ENCODE peak calls at places on chromosome 4, in seven cellular contexts. E is fibroblast of the aortic adventitia; J is psoas muscle; Y is CD8-positive, alpha-beta memory T cell; R is cardiac fibroblast; L is BJ; I is brain microvascular endothelial cell. H is an unnamed sample.

GRCh38 chr4:958836-959337 is 14.5 kb downstream of the DGKQ start:
- DNase-seq in E (no peak), J (no peak), Y (no peak), R (no peak), L (no peak), I (no peak), H (no peak)

GRCh38 chr4:101806914-101807313 is 16.4 kb downstream of the BANK1 start:
- DNase-seq in E (peak; percentile 33), J (no peak), Y (no peak), R (peak; percentile 38), L (no peak), I (peak; percentile 34), H (no peak)

GRCh38 chr4:61468091-61468720 is 268.1 kb downstream of the ADGRL3 start:
- DNase-seq in E (peak; percentile 13), J (no peak), Y (no peak), R (peak; percentile 25), L (no peak), I (peak; percentile 34), H (no peak)

GRCh38 chr4:107801766-107802211 is 22.9 kb upstream of the SGMS2 start:
- DNase-seq in E (no peak), J (no peak), Y (no peak), R (no peak), L (no peak), I (no peak), H (no peak)

GRCh38 chr4:40969499-40969898 is 219.7 kb downstream of the NSUN7 start:
- DNase-seq in E (no peak), J (no peak), Y (no peak), R (no peak), L (no peak), I (no peak), H (no peak)

GRCh38 chr4:38673109-38673978 is 9.3 kb downstream of the KLF3 start:
- DNase-seq in E (peak; percentile 81), J (no peak), Y (peak; percentile 27), R (peak; percentile 58), L (peak; percentile 19), I (no peak), H (no peak)

GRCh38 chr4:41257901-41258300 is 1.2 kb downstream of the UCHL1 start:
- DNase-seq in E (peak; percentile 3), J (no peak), Y (no peak), R (no peak), L (no peak), I (no peak), H (no peak)

GRCh38 chr4:76663794-76664193 is 228.8 kb downstream of the SHROOM3 start:
- DNase-seq in E (peak; percentile 10), J (no peak), Y (no peak), R (no peak), L (no peak), I (no peak), H (no peak)

GRCh38 chr4:103150677-103151076 is 47.5 kb downstream of the CENPE start:
- DNase-seq in E (peak; percentile 29), J (no peak), Y (no peak), R (no peak), L (peak; percentile 35), I (peak; percentile 56), H (no peak)

GRCh38 chr4:26717332-26717731 is 133.4 kb downstream of the TBC1D19 start:
- DNase-seq in E (peak; percentile 75), J (no peak), Y (no peak), R (peak; percentile 57), L (peak; percentile 53), I (peak; percentile 65), H (peak; percentile 38)

GRCh38 chr4:41269682-41270081 is 13.0 kb downstream of the UCHL1 start:
- DNase-seq in E (no peak), J (no peak), Y (no peak), R (no peak), L (no peak), I (no peak), H (no peak)

GRCh38 chr4:129972257-129972656 is 876.3 kb downstream of the C4orf33 start:
- DNase-seq in E (no peak), J (no peak), Y (no peak), R (no peak), L (no peak), I (no peak), H (no peak)

DNA sequence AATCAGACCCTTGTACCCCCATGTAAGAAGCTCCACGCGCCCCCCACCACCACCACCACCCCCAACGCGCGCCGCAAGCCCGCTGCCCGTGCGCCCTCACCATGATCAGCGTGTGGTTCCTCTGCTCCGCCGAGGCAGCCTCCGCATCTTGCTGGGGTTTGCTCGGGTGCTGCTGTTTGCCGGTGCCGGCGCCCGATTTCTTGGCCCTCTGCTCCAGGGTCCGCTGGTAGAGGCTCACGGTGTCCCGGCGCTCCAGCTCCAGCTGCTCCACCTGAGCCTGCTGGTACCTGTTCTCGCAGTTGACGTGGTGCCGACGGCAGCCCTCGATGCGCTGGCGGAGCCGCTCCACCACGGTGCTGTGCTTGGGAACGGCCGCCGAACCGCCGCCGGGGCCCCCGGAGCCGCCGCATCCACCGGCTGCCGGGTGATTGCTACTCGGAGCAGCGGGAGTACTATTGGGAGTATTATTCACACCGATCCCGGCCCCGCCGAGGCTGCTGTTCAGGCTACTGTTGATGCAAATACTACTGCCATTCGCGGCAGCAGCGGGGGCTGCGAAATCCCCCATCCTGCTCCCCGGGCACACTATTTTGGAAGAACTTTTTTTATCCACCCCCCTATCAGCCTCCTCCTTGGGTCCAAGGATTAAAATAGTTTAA is 1.1 kb downstream of the MAML3 start:
- DNase-seq in E (peak; percentile 48), J (peak; percentile 63), Y (peak; percentile 60), R (peak; percentile 60), L (no peak), I (peak; percentile 60), H (no peak)
- H3K4me3 ChIP-seq in E (peak overlapping the region; percentile 87), J (peak overlapping the region; percentile 80), Y (peak overlapping the region; percentile 95), R (peak overlapping the region; percentile 77), L (peak overlapping the region; percentile 66), I (peak overlapping the region; percentile 81), H (peak overlapping the region; percentile 70)

GRCh38 chr4:43607827-43608461 is 715.4 kb downstream of the GRXCR1 start:
- DNase-seq in E (no peak), J (no peak), Y (no peak), R (no peak), L (no peak), I (no peak), H (no peak)

GRCh38 chr4:43607400-43607799 is 714.9 kb downstream of the GRXCR1 start:
- DNase-seq in E (no peak), J (no peak), Y (no peak), R (no peak), L (no peak), I (no peak), H (no peak)
- H3K4me3 ChIP-seq in E (no peak overlapping the region), J (no peak overlapping the region), Y (no peak overlapping the region), R (no peak overlapping the region), L (no peak overlapping the region), I (no peak overlapping the region), H (no peak overlapping the region)

DNA sequence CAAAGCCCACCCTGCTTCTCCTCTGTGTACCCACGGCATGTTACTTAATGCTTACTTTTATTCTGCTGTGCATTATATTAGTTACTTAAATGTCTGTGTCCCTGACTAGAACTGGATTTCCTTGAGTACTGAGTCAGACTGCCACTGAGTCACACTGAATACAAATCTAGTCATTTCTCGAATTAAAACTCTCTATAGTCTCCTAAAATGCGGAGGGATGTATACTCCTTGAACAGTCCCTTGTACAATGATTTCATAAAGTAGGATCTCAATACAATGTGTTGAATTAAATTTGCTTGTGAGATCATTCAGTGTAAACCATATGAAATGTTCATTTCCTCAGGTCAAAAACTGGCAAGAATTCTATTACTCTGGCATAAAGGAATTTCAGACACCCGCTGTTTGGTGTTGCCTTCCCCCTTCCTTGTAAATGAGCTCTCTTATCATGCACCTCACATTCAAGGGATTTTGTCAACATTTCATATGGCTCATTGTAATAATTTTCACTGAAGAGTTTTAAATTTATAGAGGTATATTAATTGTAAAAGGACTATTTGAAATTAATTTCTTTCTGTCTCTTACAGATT is 17.4 kb upstream of the FAM241A start:
- DNase-seq in E (peak; percentile 30), J (no peak), Y (no peak), R (no peak), L (no peak), I (peak; percentile 55), H (no peak)
- H3K4me3 ChIP-seq in E (no peak overlapping the region), J (no peak overlapping the region), Y (no peak overlapping the region), R (no peak overlapping the region), L (no peak overlapping the region), I (no peak overlapping the region), H (no peak overlapping the region)

GRCh38 chr4:8227201-8227770 is 28.2 kb downstream of the SH3TC1 start:
- DNase-seq in E (no peak), J (no peak), Y (no peak), R (no peak), L (no peak), I (no peak), H (no peak)

GRCh38 chr4:8230033-8230432 is 30.9 kb downstream of the SH3TC1 start:
- DNase-seq in E (no peak), J (no peak), Y (no peak), R (no peak), L (no peak), I (no peak), H (no peak)

GRCh38 chr4:8227771-8228318 is 28.8 kb downstream of the SH3TC1 start:
- DNase-seq in E (no peak), J (no peak), Y (no peak), R (no peak), L (no peak), I (no peak), H (no peak)

GRCh38 chr4:8229341-8229975 is 30.4 kb downstream of the SH3TC1 start:
- DNase-seq in E (no peak), J (no peak), Y (no peak), R (no peak), L (no peak), I (no peak), H (no peak)

DNA sequence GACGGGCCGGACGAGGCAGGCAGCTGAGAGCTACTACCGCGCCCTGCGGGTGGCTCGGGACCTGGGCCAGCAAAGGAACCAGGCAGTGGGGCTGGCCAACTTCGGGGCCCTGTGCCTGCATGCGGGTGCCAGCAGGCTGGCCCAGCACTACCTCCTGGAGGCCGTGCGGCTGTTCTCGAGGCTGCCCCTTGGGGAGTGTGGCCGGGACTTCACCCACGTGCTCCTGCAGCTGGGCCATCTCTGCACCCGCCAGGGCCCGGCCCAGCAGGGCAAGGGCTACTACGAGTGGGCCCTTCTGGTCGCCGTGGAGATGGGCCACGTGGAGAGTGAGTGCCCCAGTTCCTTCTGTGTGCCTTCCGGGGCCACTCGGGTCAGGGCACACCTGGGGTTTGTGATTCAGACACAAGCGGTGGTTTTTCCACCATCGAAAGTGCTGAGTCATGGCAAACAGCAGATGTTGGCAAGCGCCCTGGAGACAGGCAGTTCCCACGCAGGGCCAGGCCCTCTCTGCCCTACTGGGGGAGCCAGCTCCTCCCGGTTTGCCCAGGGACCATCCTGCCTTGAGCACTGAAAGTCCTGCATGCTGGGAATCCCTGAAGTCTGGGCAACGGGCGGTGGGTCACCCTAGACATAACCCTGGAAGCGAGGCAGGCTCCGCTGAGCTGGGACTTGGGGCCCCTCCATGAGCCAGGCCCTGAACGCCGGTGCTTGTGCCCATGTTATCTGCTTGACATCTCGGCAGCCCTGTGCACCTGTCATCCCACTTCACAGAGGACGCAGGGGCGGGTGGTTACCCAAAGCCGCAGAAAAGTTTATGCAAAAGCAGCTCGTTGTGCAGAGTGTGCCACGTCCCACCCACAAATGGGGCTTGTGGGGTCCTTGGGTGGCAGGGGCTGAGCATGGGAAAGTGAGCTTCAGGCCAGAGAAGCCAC is 29.5 kb downstream of the SH3TC1 start:
- DNase-seq in E (peak; percentile 66), J (peak; percentile 70), Y (peak; percentile 86), R (peak; percentile 85), L (peak; percentile 39), I (peak; percentile 61), H (peak; percentile 55)
- H3K4me3 ChIP-seq in E (no peak overlapping the region), J (no peak overlapping the region), Y (peak overlapping the region; percentile 36), R (no peak overlapping the region), L (no peak overlapping the region), I (no peak overlapping the region), H (no peak overlapping the region)

H was measured in AG04450.